ENCODE peak calls at places on chromosome 22, in four cellular contexts. One of them, this sample, is unnamed.

GRCh38 chr22:18024276-18024939 is at the start of gene MICAL3:
- DNase-seq in CD8-positive, alpha-beta T cell: peak; percentile 50
- DNase-seq in endothelial cell of umbilical vein: peak; percentile 64
- DNase-seq in CD8-positive, alpha-beta memory T cell: peak; percentile 43
- DNase-seq in this sample: peak; percentile 35

GRCh38 chr22:25569983-25570382 is 5.5 kb downstream of the GRK3 start:
- DNase-seq in CD8-positive, alpha-beta T cell: no peak
- DNase-seq in endothelial cell of umbilical vein: no peak
- DNase-seq in CD8-positive, alpha-beta memory T cell: no peak
- DNase-seq in this sample: no peak

GRCh38 chr22:42283288-42284229 is 13.1 kb upstream of the TCF20 start:
- DNase-seq in CD8-positive, alpha-beta T cell: no peak
- DNase-seq in endothelial cell of umbilical vein: no peak
- DNase-seq in CD8-positive, alpha-beta memory T cell: no peak
- DNase-seq in this sample: peak; percentile 17

GRCh38 chr22:18101536-18101935 is 9.1 kb upstream of the TUBA8 start:
- DNase-seq in CD8-positive, alpha-beta T cell: no peak
- DNase-seq in endothelial cell of umbilical vein: no peak
- DNase-seq in CD8-positive, alpha-beta memory T cell: no peak
- DNase-seq in this sample: no peak

GRCh38 chr22:25900880-25901279 is 158.9 kb downstream of the MYO18B start:
- DNase-seq in CD8-positive, alpha-beta T cell: no peak
- DNase-seq in endothelial cell of umbilical vein: no peak
- DNase-seq in CD8-positive, alpha-beta memory T cell: no peak
- DNase-seq in this sample: peak; percentile 53

GRCh38 chr22:32531955-32532818 is 57.6 kb downstream of the FBXO7 start:
- DNase-seq in CD8-positive, alpha-beta T cell: no peak
- DNase-seq in endothelial cell of umbilical vein: peak; percentile 8
- DNase-seq in CD8-positive, alpha-beta memory T cell: no peak
- DNase-seq in this sample: no peak

GRCh38 chr22:38981005-38981658 is 1.0 kb upstream of the APOBEC3B start:
- DNase-seq in CD8-positive, alpha-beta T cell: no peak
- DNase-seq in endothelial cell of umbilical vein: no peak
- DNase-seq in CD8-positive, alpha-beta memory T cell: no peak
- DNase-seq in this sample: no peak

GRCh38 chr22:27433585-27434190 is 367.9 kb downstream of the MN1 start:
- DNase-seq in CD8-positive, alpha-beta T cell: no peak
- DNase-seq in endothelial cell of umbilical vein: peak; percentile 12
- DNase-seq in CD8-positive, alpha-beta memory T cell: no peak
- DNase-seq in this sample: no peak

GRCh38 chr22:46290843-46291785 is 5.6 kb upstream of the GTSE1 start:
- DNase-seq in CD8-positive, alpha-beta T cell: no peak
- DNase-seq in endothelial cell of umbilical vein: no peak
- DNase-seq in CD8-positive, alpha-beta memory T cell: no peak
- DNase-seq in this sample: no peak

GRCh38 chr22:38313384-38313955 is 3.8 kb downstream of the CSNK1E start:
- DNase-seq in CD8-positive, alpha-beta T cell: no peak
- DNase-seq in endothelial cell of umbilical vein: peak; percentile 53
- DNase-seq in CD8-positive, alpha-beta memory T cell: no peak
- DNase-seq in this sample: no peak

GRCh38 chr22:32324505-32325415 is 32.9 kb upstream of the RFPL3 start:
- DNase-seq in CD8-positive, alpha-beta T cell: no peak
- DNase-seq in endothelial cell of umbilical vein: no peak
- DNase-seq in CD8-positive, alpha-beta memory T cell: no peak
- DNase-seq in this sample: no peak

GRCh38 chr22:37996515-37997246 is 12.3 kb upstream of the SOX10 start:
- DNase-seq in CD8-positive, alpha-beta T cell: no peak
- DNase-seq in endothelial cell of umbilical vein: no peak
- DNase-seq in CD8-positive, alpha-beta memory T cell: no peak
- DNase-seq in this sample: no peak

GRCh38 chr22:20267441-20268288 is 453 bp downstream of the RTN4R start:
- DNase-seq in CD8-positive, alpha-beta T cell: no peak
- DNase-seq in endothelial cell of umbilical vein: no peak
- DNase-seq in CD8-positive, alpha-beta memory T cell: no peak
- DNase-seq in this sample: no peak

GRCh38 chr22:24697671-24698082 is 76.8 kb downstream of the PIWIL3 start:
- DNase-seq in CD8-positive, alpha-beta T cell: no peak
- DNase-seq in endothelial cell of umbilical vein: peak; percentile 51
- DNase-seq in CD8-positive, alpha-beta memory T cell: no peak
- DNase-seq in this sample: no peak

GRCh38 chr22:44924724-44925123 is 85.1 kb downstream of the PHF21B start:
- DNase-seq in CD8-positive, alpha-beta T cell: no peak
- DNase-seq in endothelial cell of umbilical vein: no peak
- DNase-seq in CD8-positive, alpha-beta memory T cell: no peak
- DNase-seq in this sample: no peak

GRCh38 chr22:19843107-19843856 is 11.4 kb downstream of the GNB1L start:
- DNase-seq in CD8-positive, alpha-beta T cell: no peak
- DNase-seq in endothelial cell of umbilical vein: no peak
- DNase-seq in CD8-positive, alpha-beta memory T cell: no peak
- DNase-seq in this sample: no peak

GRCh38 chr22:50704510-50705218 is 32.0 kb downstream of the SHANK3 start:
- DNase-seq in CD8-positive, alpha-beta T cell: no peak
- DNase-seq in endothelial cell of umbilical vein: no peak
- DNase-seq in CD8-positive, alpha-beta memory T cell: no peak
- DNase-seq in this sample: no peak

GRCh38 chr22:42069801-42070516 is 653 bp downstream of the NAGA start:
- DNase-seq in CD8-positive, alpha-beta T cell: no peak
- DNase-seq in endothelial cell of umbilical vein: no peak
- DNase-seq in CD8-positive, alpha-beta memory T cell: no peak
- DNase-seq in this sample: no peak

GRCh38 chr22:45834795-45835194 is 142.2 kb downstream of the WNT7B start:
- DNase-seq in CD8-positive, alpha-beta T cell: no peak
- DNase-seq in endothelial cell of umbilical vein: no peak
- DNase-seq in CD8-positive, alpha-beta memory T cell: no peak
- DNase-seq in this sample: no peak

GRCh38 chr22:29787371-29787980 is 20.3 kb downstream of the UQCR10 start:
- DNase-seq in CD8-positive, alpha-beta T cell: no peak
- DNase-seq in endothelial cell of umbilical vein: no peak
- DNase-seq in CD8-positive, alpha-beta memory T cell: no peak
- DNase-seq in this sample: no peak

GRCh38 chr22:31036671-31037550 is 44.2 kb upstream of the SMTN start:
- DNase-seq in CD8-positive, alpha-beta T cell: no peak
- DNase-seq in endothelial cell of umbilical vein: no peak
- DNase-seq in CD8-positive, alpha-beta memory T cell: no peak
- DNase-seq in this sample: no peak

GRCh38 chr22:49582671-49583070 is 245.0 kb downstream of the BRD1 start:
- DNase-seq in CD8-positive, alpha-beta T cell: no peak
- DNase-seq in endothelial cell of umbilical vein: no peak
- DNase-seq in CD8-positive, alpha-beta memory T cell: no peak
- DNase-seq in this sample: no peak

GRCh38 chr22:24175160-24175808 is 6.0 kb upstream of the SUSD2 start:
- DNase-seq in CD8-positive, alpha-beta T cell: peak; percentile 55
- DNase-seq in endothelial cell of umbilical vein: peak; percentile 65
- DNase-seq in CD8-positive, alpha-beta memory T cell: peak; percentile 39
- DNase-seq in this sample: peak; percentile 44

GRCh38 chr22:48961705-48962104 is 866.0 kb downstream of the BRD1 start:
- DNase-seq in CD8-positive, alpha-beta T cell: no peak
- DNase-seq in endothelial cell of umbilical vein: no peak
- DNase-seq in CD8-positive, alpha-beta memory T cell: no peak
- DNase-seq in this sample: no peak

GRCh38 chr22:30326704-30327362 is at the start of gene TBC1D10A:
- DNase-seq in CD8-positive, alpha-beta T cell: peak; percentile 94
- DNase-seq in endothelial cell of umbilical vein: peak; percentile 86
- DNase-seq in CD8-positive, alpha-beta memory T cell: peak; percentile 94
- DNase-seq in this sample: peak; percentile 62

GRCh38 chr22:37519268-37520195 is at the start of gene CARD10:
- DNase-seq in CD8-positive, alpha-beta T cell: no peak
- DNase-seq in endothelial cell of umbilical vein: peak; percentile 33
- DNase-seq in CD8-positive, alpha-beta memory T cell: no peak
- DNase-seq in this sample: no peak

GRCh38 chr22:28798810-28799124 is 1.6 kb downstream of the XBP1 start:
- DNase-seq in CD8-positive, alpha-beta T cell: no peak
- DNase-seq in endothelial cell of umbilical vein: no peak
- DNase-seq in CD8-positive, alpha-beta memory T cell: no peak
- DNase-seq in this sample: no peak

GRCh38 chr22:23099525-23099792 is 29.1 kb downstream of the GNAZ start:
- DNase-seq in CD8-positive, alpha-beta T cell: no peak
- DNase-seq in endothelial cell of umbilical vein: no peak
- DNase-seq in CD8-positive, alpha-beta memory T cell: no peak
- DNase-seq in this sample: no peak
- H3K27ac ChIP-seq in CD8-positive, alpha-beta T cell: no peak overlapping the region
- H3K27ac ChIP-seq in endothelial cell of umbilical vein: no peak overlapping the region
- H3K27ac ChIP-seq in CD8-positive, alpha-beta memory T cell: no peak overlapping the region
- H3K27ac ChIP-seq in this sample: peak overlapping the region; percentile 84

DNA sequence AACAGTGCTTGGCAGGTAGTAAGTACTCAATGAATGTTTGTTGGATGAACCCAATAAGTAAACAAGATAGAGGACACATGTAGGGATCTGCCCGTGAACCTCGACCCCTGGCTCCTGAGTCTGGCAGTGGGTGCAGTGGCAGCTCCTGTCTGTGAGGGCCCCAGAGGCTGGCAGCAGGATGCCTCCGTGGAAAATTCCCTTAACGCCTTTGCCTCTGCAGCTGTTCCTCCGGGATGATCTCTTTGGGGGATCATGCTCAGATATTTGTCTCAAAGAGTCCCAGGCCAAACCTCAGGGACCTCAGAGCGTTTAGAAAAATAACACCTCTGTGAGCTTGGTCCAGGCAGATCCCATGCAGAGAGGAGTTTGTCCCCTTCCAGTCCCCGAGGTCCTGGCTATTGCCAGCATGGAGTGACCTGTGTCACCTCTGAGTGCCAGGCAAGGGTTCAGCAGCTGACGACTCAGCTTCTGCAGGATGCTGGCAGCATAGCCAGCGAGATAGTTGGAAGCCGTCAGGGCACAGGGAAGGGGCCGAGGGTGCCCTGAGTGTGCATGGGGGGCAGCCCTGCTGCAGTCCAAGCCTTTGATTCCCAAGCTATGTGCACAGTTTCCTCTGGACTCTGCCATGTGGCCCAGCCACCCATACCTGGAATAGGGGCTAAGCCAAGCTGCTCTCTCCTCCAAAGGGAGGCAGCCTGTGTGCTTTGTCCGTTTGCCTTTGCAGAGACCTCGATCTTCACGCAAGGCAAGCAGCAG is 613 bp upstream of the MCHR1 start:
- DNase-seq in CD8-positive, alpha-beta T cell: no peak
- DNase-seq in endothelial cell of umbilical vein: no peak
- DNase-seq in CD8-positive, alpha-beta memory T cell: no peak
- DNase-seq in this sample: no peak
- H3K27ac ChIP-seq in CD8-positive, alpha-beta T cell: no peak overlapping the region
- H3K27ac ChIP-seq in endothelial cell of umbilical vein: no peak overlapping the region
- H3K27ac ChIP-seq in CD8-positive, alpha-beta memory T cell: no peak overlapping the region
- H3K27ac ChIP-seq in this sample: no peak overlapping the region

GRCh38 chr22:43385770-43386641 is 25.8 kb upstream of the MPPED1 start:
- DNase-seq in CD8-positive, alpha-beta T cell: peak; percentile 70
- DNase-seq in endothelial cell of umbilical vein: peak; percentile 70
- DNase-seq in CD8-positive, alpha-beta memory T cell: peak; percentile 67
- DNase-seq in this sample: peak; percentile 64

GRCh38 chr22:43387815-43388214 is 24.0 kb upstream of the MPPED1 start:
- DNase-seq in CD8-positive, alpha-beta T cell: no peak
- DNase-seq in endothelial cell of umbilical vein: no peak
- DNase-seq in CD8-positive, alpha-beta memory T cell: no peak
- DNase-seq in this sample: no peak

GRCh38 chr22:43388420-43388851 is 23.4 kb upstream of the MPPED1 start:
- DNase-seq in CD8-positive, alpha-beta T cell: peak; percentile 67
- DNase-seq in endothelial cell of umbilical vein: peak; percentile 54
- DNase-seq in CD8-positive, alpha-beta memory T cell: peak; percentile 64
- DNase-seq in this sample: peak; percentile 4

GRCh38 chr22:43381693-43382092 is 30.1 kb upstream of the MPPED1 start:
- DNase-seq in CD8-positive, alpha-beta T cell: no peak
- DNase-seq in endothelial cell of umbilical vein: no peak
- DNase-seq in CD8-positive, alpha-beta memory T cell: no peak
- DNase-seq in this sample: no peak

DNA sequence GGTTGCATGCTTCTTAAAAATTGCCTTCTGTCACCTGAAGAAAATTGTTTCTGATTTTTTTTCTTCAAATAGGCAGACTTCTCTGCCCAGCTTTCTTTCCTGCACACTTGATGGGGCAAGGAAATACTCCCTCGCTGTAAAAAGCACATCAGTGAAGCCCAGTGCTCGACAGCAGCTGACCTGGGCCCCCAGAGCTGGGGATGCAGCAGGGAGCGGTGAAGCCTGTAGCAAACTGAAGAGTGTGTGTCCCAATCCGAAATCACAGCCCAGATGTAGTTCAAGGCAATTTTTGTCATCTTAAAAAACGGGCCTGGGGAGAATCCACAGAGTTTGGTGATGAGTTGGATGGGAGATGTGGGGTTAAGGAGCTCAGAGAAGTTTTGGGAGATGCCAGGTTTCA is 27.0 kb upstream of the MPPED1 start:
- DNase-seq in CD8-positive, alpha-beta T cell: no peak
- DNase-seq in endothelial cell of umbilical vein: no peak
- DNase-seq in CD8-positive, alpha-beta memory T cell: no peak
- DNase-seq in this sample: no peak
- H3K27ac ChIP-seq in CD8-positive, alpha-beta T cell: no peak overlapping the region
- H3K27ac ChIP-seq in endothelial cell of umbilical vein: no peak overlapping the region
- H3K27ac ChIP-seq in CD8-positive, alpha-beta memory T cell: no peak overlapping the region
- H3K27ac ChIP-seq in this sample: no peak overlapping the region

DNA sequence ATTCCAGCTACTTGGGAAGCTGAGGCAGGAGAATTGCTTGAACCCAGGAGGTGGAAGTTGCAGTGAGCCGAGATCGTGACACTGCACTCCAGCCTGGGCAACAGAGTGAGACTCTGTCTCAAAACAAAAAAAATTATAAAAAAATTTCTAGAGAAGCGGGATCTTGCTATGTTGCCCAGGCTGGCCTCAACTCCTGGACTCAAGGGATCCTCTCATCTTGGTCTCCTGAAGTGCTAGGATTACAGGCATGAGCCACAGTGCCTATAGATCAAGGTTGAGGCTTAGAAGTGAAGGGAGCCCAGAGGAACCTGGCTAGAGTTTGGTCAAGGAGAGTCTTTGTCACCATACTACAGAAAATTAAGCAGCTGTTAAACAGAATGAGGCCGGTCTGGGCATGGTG is 1.4 kb upstream of the MCM5 start:
- DNase-seq in CD8-positive, alpha-beta T cell: no peak
- DNase-seq in endothelial cell of umbilical vein: no peak
- DNase-seq in CD8-positive, alpha-beta memory T cell: no peak
- DNase-seq in this sample: no peak
- H3K27ac ChIP-seq in CD8-positive, alpha-beta T cell: no peak overlapping the region
- H3K27ac ChIP-seq in endothelial cell of umbilical vein: no peak overlapping the region
- H3K27ac ChIP-seq in CD8-positive, alpha-beta memory T cell: no peak overlapping the region
- H3K27ac ChIP-seq in this sample: no peak overlapping the region

This sample was measured in caudate nucleus.